ENCODE peak calls at places on chromosomes 4 and X, in four cellular contexts. One of them, this sample, is unnamed.

GRCh38 chr4:185424905-185425599 is 712 bp downstream of the UFSP2 start:
- DNase-seq in HepG2: peak
- DNase-seq in SK-N-SH: no peak
- DNase-seq in K562: no peak
- DNase-seq in this sample: no peak

GRCh38 chr4:181685461-181685860 is 557.7 kb upstream of the TENM3 start:
- DNase-seq in HepG2: no peak
- DNase-seq in SK-N-SH: no peak
- DNase-seq in K562: no peak
- DNase-seq in this sample: no peak

GRCh38 chr4:77601614-77602187 is 3.9 kb upstream of the CXCL13 start:
- DNase-seq in SK-N-SH: no peak
- DNase-seq in HepG2: no peak
- DNase-seq in K562: no peak
- DNase-seq in this sample: no peak

GRCh38 chrX:150649096-150649870 is 43.9 kb upstream of the MTMR1 start:
- DNase-seq in SK-N-SH: no peak
- DNase-seq in K562: no peak
- DNase-seq in HepG2: no peak
- DNase-seq in this sample: no peak

GRCh38 chr4:3674479-3674851 is 91.7 kb upstream of the ADRA2C start:
- DNase-seq in K562: no peak
- DNase-seq in SK-N-SH: no peak
- DNase-seq in HepG2: no peak
- DNase-seq in this sample: peak

GRCh38 chr4:84582302-84582987 is 482 bp upstream of the CDS1 start:
- DNase-seq in K562: peak
- DNase-seq in HepG2: peak
- DNase-seq in SK-N-SH: peak
- DNase-seq in this sample: peak

GRCh38 chr4:156992943-156993342 is 21.3 kb upstream of the PDGFC start:
- DNase-seq in K562: no peak
- DNase-seq in SK-N-SH: no peak
- DNase-seq in HepG2: no peak
- DNase-seq in this sample: no peak

GRCh38 chrX:580020-580419 is 50.6 kb upstream of the SHOX start:
- DNase-seq in HepG2: no peak
- DNase-seq in SK-N-SH: no peak
- DNase-seq in K562: no peak
- DNase-seq in this sample: no peak

GRCh38 chr4:151921371-151921770 is 160.6 kb upstream of the GATB start:
- DNase-seq in K562: no peak
- DNase-seq in HepG2: no peak
- DNase-seq in SK-N-SH: no peak
- DNase-seq in this sample: no peak

GRCh38 chrX:133999013-133999705 is 13.8 kb upstream of the GPC3 start:
- DNase-seq in HepG2: no peak
- DNase-seq in K562: no peak
- DNase-seq in SK-N-SH: no peak
- DNase-seq in this sample: no peak

GRCh38 chr4:1846580-1846979 is 9.4 kb downstream of the LETM1 start:
- DNase-seq in K562: no peak
- DNase-seq in SK-N-SH: no peak
- DNase-seq in HepG2: no peak
- DNase-seq in this sample: no peak

GRCh38 chr4:1852904-1853623 is 2.9 kb downstream of the LETM1 start:
- DNase-seq in HepG2: no peak
- DNase-seq in K562: no peak
- DNase-seq in SK-N-SH: no peak
- DNase-seq in this sample: no peak

GRCh38 chr4:1851575-1852415 is 4.2 kb downstream of the LETM1 start:
- DNase-seq in SK-N-SH: no peak
- DNase-seq in K562: no peak
- DNase-seq in HepG2: no peak
- DNase-seq in this sample: no peak

GRCh38 chr4:1851160-1851559 is 4.8 kb downstream of the LETM1 start:
- DNase-seq in SK-N-SH: no peak
- DNase-seq in K562: no peak
- DNase-seq in HepG2: no peak
- DNase-seq in this sample: no peak

DNA sequence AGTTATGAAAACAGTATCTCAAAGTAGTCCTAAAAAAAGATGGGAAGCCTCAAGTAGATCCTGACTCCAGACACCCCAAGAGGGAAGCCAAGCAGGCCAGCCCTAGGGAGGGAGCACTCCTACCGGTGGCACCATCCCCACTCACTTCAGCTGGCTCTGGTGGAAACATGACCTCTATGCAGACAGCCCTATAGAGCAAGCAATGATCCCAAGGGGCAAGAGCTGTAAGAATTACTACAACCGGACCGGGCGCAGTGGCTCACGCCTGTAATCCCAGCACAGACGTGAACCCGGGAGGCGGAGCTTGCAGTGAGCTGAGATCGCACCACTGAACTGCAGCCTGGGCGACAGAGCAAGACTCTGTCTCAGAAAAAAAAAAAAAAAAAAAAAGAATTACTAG is 5.7 kb downstream of the LETM1 start:
- DNase-seq in SK-N-SH: no peak
- DNase-seq in HepG2: no peak
- DNase-seq in K562: no peak
- DNase-seq in this sample: no peak
- TF ChIP-seq FOXJ3 in SK-N-SH: no peak
- TF ChIP-seq FOXJ3 in HepG2: no peak
- TF ChIP-seq FOXJ3 in K562: no peak
- TF ChIP-seq FOXJ3 in this sample: no peak

GRCh38 chr4:128583753-128584712 is 225.5 kb upstream of the JADE1 start:
- DNase-seq in K562: no peak
- DNase-seq in SK-N-SH: peak
- DNase-seq in HepG2: no peak
- DNase-seq in this sample: no peak
- TF ChIP-seq CTCF in K562: no peak
- TF ChIP-seq CTCF in SK-N-SH: no peak
- TF ChIP-seq CTCF in HepG2: no peak
- TF ChIP-seq CTCF in this sample: no peak

DNA sequence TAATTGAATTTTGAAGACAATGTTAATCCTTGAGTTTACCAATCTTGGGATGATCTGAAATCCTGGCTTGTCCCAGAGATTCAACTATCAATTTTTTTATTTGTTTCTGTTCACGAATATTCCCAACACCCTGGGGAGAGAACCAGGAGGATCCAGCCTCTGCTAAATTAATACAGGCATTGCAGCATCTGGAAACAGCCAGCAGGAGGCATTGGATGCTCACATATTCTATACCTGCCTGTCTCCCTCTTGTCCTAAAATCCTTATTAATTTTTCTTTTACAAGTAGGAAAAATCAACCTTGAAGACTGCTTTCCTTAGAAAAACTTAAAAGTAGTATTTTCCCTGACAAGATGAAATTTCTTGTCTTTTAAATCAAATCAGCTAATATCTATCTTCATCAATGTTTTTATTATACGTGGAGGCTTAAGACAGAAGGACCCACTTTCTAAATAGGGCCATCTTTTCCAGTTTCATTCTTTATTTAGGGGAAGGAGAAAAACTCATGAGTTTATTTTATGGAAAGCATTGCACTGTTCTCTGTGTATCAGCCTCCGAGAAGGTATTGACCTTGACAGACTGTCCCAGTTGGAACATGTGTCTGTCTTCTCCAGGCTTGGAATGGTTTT is 102.4 kb downstream of the CLNK start:
- DNase-seq in K562: peak
- DNase-seq in HepG2: peak
- DNase-seq in SK-N-SH: peak
- DNase-seq in this sample: no peak
- TF ChIP-seq FOXJ3 in K562: no peak
- TF ChIP-seq FOXJ3 in HepG2: no peak
- TF ChIP-seq FOXJ3 in SK-N-SH: no peak
- TF ChIP-seq FOXJ3 in this sample: no peak

DNA sequence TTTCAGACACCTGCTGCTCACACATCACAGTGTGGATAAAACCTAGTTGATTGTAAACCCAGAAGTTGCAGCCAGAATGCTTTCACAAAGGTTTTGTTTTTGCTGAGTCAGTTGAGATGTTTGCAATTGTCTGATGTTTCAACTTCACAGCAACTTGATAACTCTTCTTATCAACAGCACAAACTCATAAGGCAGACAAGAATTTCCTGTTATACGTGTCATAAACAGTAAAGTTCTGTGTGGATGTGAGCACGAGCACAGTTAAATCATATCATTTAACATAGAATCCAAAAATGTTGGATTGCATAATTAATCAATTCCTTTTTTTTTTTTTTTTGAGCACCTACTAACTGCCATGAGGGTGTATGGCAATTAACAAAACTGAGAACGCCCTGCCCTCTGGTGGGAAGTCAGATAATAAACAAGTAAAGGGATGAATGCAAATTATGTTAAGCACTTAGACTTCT is 512.2 kb downstream of the PDHA2 start:
- DNase-seq in K562: no peak
- DNase-seq in HepG2: peak
- DNase-seq in SK-N-SH: peak
- DNase-seq in this sample: peak
- TF ChIP-seq CTCF in K562: no peak
- TF ChIP-seq CTCF in HepG2: no peak
- TF ChIP-seq CTCF in SK-N-SH: peak
- TF ChIP-seq CTCF in this sample: peak

DNA sequence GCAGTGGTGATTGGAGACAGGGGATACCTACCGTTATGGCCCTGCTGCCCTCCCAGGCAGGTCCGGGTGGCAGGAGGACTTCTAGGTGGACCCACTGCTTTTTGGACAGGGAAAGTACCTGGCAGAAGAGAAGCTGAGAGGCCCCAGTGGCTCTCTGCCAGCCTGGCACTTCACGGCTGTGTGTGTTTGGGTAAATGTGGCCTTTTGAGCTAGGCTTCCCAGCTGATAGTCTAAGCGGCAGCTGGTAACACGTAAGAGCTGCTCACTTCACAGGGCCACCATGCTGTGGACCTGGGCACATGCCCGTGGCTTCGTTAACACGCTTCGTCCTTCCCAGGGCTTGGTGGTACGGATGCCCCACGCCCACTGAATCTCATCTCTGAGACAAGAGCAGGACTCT is 92.0 kb upstream of the CLCN4 start:
- DNase-seq in K562: no peak
- DNase-seq in HepG2: no peak
- DNase-seq in SK-N-SH: no peak
- DNase-seq in this sample: no peak
- TF ChIP-seq FOXJ3 in K562: no peak
- TF ChIP-seq FOXJ3 in HepG2: no peak
- TF ChIP-seq FOXJ3 in SK-N-SH: no peak
- TF ChIP-seq FOXJ3 in this sample: no peak

DNA sequence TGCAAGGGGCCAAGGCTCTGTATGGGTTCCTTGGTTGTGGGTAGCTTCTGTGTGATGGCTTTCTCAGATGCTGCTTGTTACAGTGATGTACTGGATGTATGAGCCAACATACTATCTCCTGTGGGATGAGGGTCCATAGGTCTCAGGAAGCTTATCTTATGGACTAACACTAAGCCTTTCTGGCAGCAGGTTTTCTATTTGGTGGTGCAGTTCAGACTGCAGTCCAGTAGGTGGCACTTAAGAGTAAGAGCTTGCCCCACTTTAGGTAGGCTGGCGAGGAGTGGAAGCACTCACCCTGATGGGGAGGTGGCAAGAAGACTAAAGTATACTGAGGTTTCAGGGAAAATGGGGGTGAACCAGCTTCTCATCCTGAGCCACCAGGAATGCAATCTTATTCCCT is 306.7 kb upstream of the MAOA start:
- DNase-seq in HepG2: peak
- DNase-seq in SK-N-SH: peak
- DNase-seq in K562: peak
- DNase-seq in this sample: peak
- TF ChIP-seq CTCF in HepG2: peak
- TF ChIP-seq CTCF in SK-N-SH: peak
- TF ChIP-seq CTCF in K562: peak
- TF ChIP-seq CTCF in this sample: peak

GRCh38 chr4:148717988-148718387 is 275.8 kb upstream of the NR3C2 start:
- DNase-seq in SK-N-SH: no peak
- DNase-seq in K562: no peak
- DNase-seq in HepG2: no peak
- DNase-seq in this sample: no peak

GRCh38 chr4:148716361-148717063 is 274.3 kb upstream of the NR3C2 start:
- DNase-seq in SK-N-SH: no peak
- DNase-seq in HepG2: no peak
- DNase-seq in K562: no peak
- DNase-seq in this sample: peak
- TF ChIP-seq FOXJ3 in SK-N-SH: no peak
- TF ChIP-seq FOXJ3 in HepG2: no peak
- TF ChIP-seq FOXJ3 in K562: no peak
- TF ChIP-seq FOXJ3 in this sample: no peak